ENCODE peak calls at places on chromosomes 7 and 10, in six cellular contexts. F, X, V, Q, E and Z are unnamed samples.

GRCh38 chr10:8183241-8183704 is 128.8 kb downstream of the GATA3 start:
- DNase-seq in E (no peak), X (no peak), Q (peak), F (peak), V (peak), Z (no peak)

GRCh38 chr10:103794996-103795395 is 60.4 kb downstream of the SH3PXD2A start:
- DNase-seq in V (no peak), X (no peak), F (no peak), Q (no peak), E (no peak), Z (no peak)

GRCh38 chr10:57822965-57823364 is 444.7 kb downstream of the IPMK start:
- DNase-seq in E (no peak), F (no peak), X (no peak), Q (no peak), V (no peak), Z (no peak)

GRCh38 chr7:93884541-93884940 is 6.0 kb downstream of the TFPI2 start:
- DNase-seq in X (no peak), F (no peak), V (no peak), Q (no peak), E (no peak), Z (no peak)

GRCh38 chr7:157569967-157570366 is 233.2 kb downstream of the DNAJB6 start:
- DNase-seq in V (no peak), Q (no peak), X (no peak), F (no peak), E (no peak), Z (no peak)

GRCh38 chr7:128947854-128948253 is 10.1 kb downstream of the IRF5 start:
- DNase-seq in V (no peak), X (no peak), E (no peak), Q (no peak), F (no peak), Z (no peak)

GRCh38 chr7:28180364-28181147 is at the start of gene JAZF1:
- DNase-seq in E (peak), V (peak), Q (peak), F (peak), X (peak), Z (peak)

GRCh38 chr7:130222-130572 is 62.2 kb upstream of the FAM20C start:
- DNase-seq in X (no peak), E (no peak), Q (no peak), F (no peak), V (no peak), Z (no peak)

GRCh38 chr7:155897758-155898386 is 85.6 kb upstream of the SHH start:
- DNase-seq in X (no peak), V (no peak), Q (no peak), E (no peak), F (no peak), Z (no peak)

GRCh38 chr7:95028683-95029082 is 121.3 kb downstream of the PPP1R9A start:
- DNase-seq in F (peak), E (no peak), X (no peak), Q (no peak), V (no peak), Z (no peak)

GRCh38 chr7:2193120-2193519 is 39.6 kb downstream of the MAD1L1 start:
- DNase-seq in F (no peak), Q (no peak), V (no peak), X (no peak), E (no peak), Z (no peak)

GRCh38 chr10:77857272-77857671 is 69.3 kb downstream of the DLG5 start:
- DNase-seq in X (no peak), V (no peak), E (no peak), Q (no peak), F (peak), Z (no peak)

GRCh38 chr7:18064242-18064838 is 36.7 kb upstream of the PRPS1L1 start:
- DNase-seq in E (no peak), V (no peak), X (peak), F (peak), Q (peak), Z (peak)

GRCh38 chr10:51773681-51774080 is 74.3 kb upstream of the CSTF2T start:
- DNase-seq in V (no peak), Q (no peak), E (no peak), X (no peak), F (no peak), Z (no peak)

GRCh38 chr10:61987951-61988379 is 86.5 kb downstream of the ARID5B start:
- DNase-seq in F (no peak), X (no peak), Q (no peak), E (no peak), V (no peak), Z (no peak)

GRCh38 chr7:152615052-152615741 is 60.7 kb downstream of the XRCC2 start:
- DNase-seq in X (peak), V (no peak), F (peak), Q (peak), E (no peak), Z (no peak)

GRCh38 chr7:113787106-113787505 is 131.7 kb downstream of the PPP1R3A start:
- DNase-seq in X (no peak), E (no peak), V (no peak), F (no peak), Q (no peak), Z (no peak)

GRCh38 chr10:101140950-101141621 is 10.0 kb downstream of the TLX1 start:
- DNase-seq in F (no peak), E (no peak), X (no peak), Q (no peak), V (no peak), Z (no peak)

GRCh38 chr10:101143354-101143648 is 12.2 kb downstream of the TLX1 start:
- DNase-seq in X (no peak), Q (no peak), V (no peak), E (no peak), F (no peak), Z (no peak)

GRCh38 chr10:101144053-101144452 is 13.0 kb downstream of the TLX1 start:
- DNase-seq in E (no peak), Q (no peak), X (no peak), V (no peak), F (no peak), Z (no peak)

GRCh38 chr10:101141622-101142532 is 10.8 kb downstream of the TLX1 start:
- DNase-seq in Q (peak), X (peak), F (peak), E (peak), V (peak), Z (peak)

DNA sequence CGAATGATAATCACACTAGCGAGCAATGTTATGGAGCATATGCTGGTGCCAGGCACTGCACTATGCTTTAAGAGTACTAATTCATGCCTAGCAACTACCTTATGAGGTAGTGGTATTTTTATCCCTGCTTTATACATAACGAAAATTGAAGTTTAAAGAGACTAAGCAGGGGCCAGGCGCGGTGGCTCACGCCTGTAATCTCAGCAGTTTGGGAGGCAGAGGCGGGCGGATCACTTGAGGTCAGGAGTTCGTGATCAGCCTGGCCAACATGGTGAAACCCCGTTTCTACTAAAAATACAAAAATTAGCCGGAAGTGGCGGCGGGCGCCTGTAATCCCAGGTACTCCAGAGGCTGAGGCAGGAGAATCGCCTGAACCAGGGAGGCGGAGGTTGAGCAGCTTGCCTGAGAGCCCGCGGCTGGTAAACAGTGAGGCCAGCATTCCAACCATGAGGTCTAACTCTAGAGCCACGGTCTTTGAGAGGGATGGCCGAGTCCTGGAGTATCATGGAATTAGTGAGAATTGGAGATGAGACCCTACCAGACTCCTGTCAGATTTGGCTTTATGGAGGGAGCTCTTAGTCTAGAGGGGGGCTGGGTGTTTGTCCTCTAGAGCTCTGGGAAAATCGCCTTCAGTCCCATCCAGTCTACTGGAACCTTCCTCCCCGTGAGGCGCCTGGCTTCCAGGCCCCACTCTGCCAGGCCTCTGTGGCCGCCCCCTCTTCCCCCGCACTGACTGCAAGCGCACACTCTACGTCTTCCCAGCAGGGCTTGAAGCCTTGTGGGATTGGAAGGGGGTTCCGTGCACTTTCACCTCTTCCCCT is 11.6 kb downstream of the TLX1 start:
- DNase-seq in Q (no peak), F (no peak), X (no peak), E (no peak), V (no peak), Z (no peak)
- TF ChIP-seq CTCF in Q (no peak), F (no peak), X (no peak), E (no peak), V (no peak), Z (peak)

GRCh38 chr10:43170491-43170890 is 32.2 kb downstream of the CSGALNACT2 start:
- DNase-seq in X (no peak), V (no peak), F (no peak), Q (no peak), E (no peak), Z (no peak)
- TF ChIP-seq CTCF in X (no peak), V (no peak), F (no peak), Q (no peak), E (no peak), Z (peak)

DNA sequence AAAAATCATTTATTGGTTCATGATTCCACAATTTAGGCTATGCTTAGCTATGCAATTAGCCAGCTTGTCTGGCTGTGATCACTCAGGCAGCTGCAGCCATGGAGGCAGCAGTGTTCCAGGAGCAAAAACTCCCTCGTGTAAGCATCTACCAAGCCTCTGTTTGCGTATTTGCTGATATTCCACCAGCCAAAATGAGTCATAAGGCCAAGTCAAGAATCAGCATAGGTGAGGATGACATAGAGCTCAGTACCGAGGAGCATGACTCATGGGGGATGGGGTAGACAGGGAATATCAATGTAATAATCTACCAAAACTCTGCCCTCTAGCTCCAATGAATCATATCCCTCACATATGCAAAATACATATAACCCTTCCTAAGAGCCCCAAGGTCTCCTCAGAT is 63.3 kb downstream of the IMMP2L start:
- DNase-seq in E (no peak), X (no peak), F (peak), Q (no peak), V (no peak), Z (no peak)
- TF ChIP-seq CTCF in E (no peak), X (no peak), F (no peak), Q (no peak), V (no peak), Z (no peak)

GRCh38 chr10:92689663-92690210 is at the start of gene HHEX:
- DNase-seq in Q (peak), F (peak), V (peak), X (peak), E (no peak), Z (no peak)
- TF ChIP-seq CTCF in Q (no peak), F (no peak), V (no peak), X (no peak), E (no peak), Z (no peak)

GRCh38 chr7:88357295-88357694 is 50.6 kb upstream of the STEAP4 start:
- DNase-seq in F (peak), E (no peak), V (no peak), Q (peak), X (no peak), Z (no peak)
- TF ChIP-seq CTCF in F (no peak), E (no peak), V (no peak), Q (no peak), X (peak), Z (no peak)

GRCh38 chr7:29311314-29311713 is 116.7 kb downstream of the CHN2 start:
- DNase-seq in Q (no peak), F (no peak), X (no peak), V (no peak), E (no peak), Z (no peak)

GRCh38 chr7:29306276-29307036 is 111.9 kb downstream of the CHN2 start:
- DNase-seq in Q (no peak), V (no peak), F (no peak), X (no peak), E (no peak), Z (no peak)

GRCh38 chr7:29310625-29311024 is 116.0 kb downstream of the CHN2 start:
- DNase-seq in Q (no peak), V (no peak), X (no peak), E (no peak), F (no peak), Z (no peak)

GRCh38 chr7:29308424-29308823 is 113.8 kb downstream of the CHN2 start:
- DNase-seq in Q (no peak), X (no peak), V (no peak), E (no peak), F (no peak), Z (no peak)

DNA sequence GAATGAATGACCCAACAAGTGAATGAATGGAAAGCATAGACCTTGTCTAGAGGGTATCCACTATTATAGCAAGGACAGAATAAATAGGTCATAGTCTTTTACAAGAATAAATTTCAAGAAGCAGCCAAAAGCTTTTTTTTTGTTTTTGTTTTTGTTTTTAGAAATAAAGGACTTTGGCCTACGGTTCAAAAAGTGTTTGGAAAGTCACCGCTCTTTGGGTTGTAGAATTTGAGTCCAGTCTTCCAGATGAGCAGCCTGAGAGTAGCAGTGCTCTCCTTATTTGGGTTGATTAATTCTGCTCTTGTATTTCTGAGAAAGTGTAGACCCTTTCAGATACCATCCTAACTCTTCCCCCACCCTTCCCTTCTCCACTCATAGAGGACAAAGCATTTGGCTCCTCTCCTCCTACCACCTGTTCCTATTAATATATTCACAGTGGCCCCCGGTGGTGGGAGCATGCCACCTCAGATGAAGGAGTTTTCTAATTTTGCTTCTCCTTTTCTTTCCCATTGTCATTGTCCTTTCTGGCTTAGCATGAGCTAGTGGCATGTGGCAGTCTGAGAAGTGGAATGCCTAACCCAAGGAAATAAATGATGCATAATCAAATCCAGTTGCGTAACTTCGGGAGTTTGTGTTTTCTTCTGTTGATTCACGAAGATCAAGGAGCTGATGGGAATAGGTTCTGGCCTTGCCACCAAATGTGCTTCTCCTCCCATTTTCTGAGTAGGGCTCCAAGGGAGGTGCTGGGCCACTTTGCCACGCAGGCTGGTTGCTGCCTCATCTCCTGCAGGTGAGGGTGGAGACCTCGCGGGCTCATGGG is 114.7 kb downstream of the CHN2 start:
- DNase-seq in F (peak), V (no peak), Q (no peak), X (peak), E (no peak), Z (no peak)
- TF ChIP-seq CTCF in F (peak), V (no peak), Q (no peak), X (peak), E (no peak), Z (no peak)

GRCh38 chr10:21141946-21142345 is 244.8 kb upstream of the NEBL start:
- DNase-seq in F (no peak), E (no peak), V (no peak), X (no peak), Q (no peak), Z (no peak)

GRCh38 chr10:21144047-21144446 is 246.9 kb upstream of the NEBL start:
- DNase-seq in F (no peak), Q (no peak), E (no peak), X (no peak), V (no peak), Z (no peak)

GRCh38 chr10:21134645-21135395 is 237.7 kb upstream of the NEBL start:
- DNase-seq in Q (no peak), X (no peak), E (no peak), F (peak), V (no peak), Z (no peak)

GRCh38 chr10:21135396-21135973 is 238.4 kb upstream of the NEBL start:
- DNase-seq in Q (no peak), V (no peak), X (no peak), E (no peak), F (no peak), Z (no peak)

GRCh38 chr10:21138769-21139324 is 241.7 kb upstream of the NEBL start:
- DNase-seq in E (no peak), V (no peak), F (no peak), Q (no peak), X (no peak), Z (no peak)
- TF ChIP-seq CTCF in E (no peak), V (no peak), F (no peak), Q (no peak), X (no peak), Z (no peak)

DNA sequence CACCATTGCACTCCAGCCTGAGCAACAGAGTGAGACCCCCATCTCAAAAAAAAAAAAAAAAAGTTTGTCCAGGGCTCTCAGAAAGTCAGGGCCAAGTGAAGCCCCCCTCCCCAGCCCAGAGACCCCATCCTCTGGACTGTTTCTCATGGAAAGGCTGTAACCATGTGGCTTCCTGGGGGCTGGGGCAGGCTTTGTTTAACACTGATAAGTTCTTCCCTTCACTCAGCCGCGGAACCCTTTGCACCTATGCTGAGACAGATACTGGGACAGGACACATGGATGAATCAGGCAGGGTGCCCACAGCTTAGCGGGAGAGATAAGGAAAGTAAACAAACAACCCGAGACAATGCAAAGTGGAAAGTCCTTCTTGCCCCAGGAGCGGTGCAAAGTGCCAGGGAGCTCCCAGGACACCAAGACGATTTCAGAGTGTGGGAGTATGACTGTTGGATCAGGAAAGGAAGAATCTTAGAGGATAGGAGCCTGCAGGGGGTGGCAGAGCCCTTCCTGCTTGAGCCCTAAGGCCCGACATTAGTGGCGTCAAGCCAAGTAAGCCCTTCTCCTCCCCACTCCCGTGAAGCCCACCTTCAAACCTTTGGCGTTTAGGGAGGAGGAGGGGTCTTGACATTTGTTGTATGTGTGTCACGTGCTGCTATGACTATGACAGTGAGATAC is 11.6 kb downstream of the MLXIPL start:
- DNase-seq in F (peak), V (no peak), X (no peak), Q (peak), E (no peak), Z (no peak)
- TF ChIP-seq CTCF in F (no peak), V (no peak), X (peak), Q (no peak), E (peak), Z (no peak)

DNA sequence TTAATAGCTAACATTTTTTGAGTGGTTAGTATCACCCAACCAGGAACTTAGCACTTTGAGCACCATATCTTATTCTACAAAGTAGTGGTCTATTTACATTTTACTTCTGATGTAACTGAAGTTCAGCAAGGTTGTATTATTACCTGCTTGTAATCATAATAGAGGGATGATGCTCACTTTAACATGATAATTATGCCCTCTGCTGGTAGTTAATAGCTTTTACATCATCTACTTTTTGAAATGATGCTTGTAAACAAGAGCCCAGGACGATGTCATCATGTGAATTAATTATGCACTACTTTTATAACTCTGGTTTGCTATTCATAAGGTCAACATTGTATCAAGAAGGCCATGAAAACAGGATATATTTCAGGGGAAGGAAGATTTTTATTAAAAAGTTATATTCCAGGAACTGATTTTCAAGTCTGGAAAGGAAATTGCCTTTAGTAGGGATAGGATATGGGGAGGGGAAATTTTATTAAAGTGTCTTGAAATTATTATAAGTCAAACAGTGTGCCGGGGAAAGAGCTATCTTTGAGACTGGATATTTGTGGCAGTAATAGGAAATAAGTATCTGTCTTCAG is 80.3 kb upstream of the SCIN start:
- DNase-seq in X (no peak), F (no peak), V (no peak), E (no peak), Q (no peak), Z (no peak)
- TF ChIP-seq CTCF in X (no peak), F (peak), V (peak), E (peak), Q (peak), Z (peak)

DNA sequence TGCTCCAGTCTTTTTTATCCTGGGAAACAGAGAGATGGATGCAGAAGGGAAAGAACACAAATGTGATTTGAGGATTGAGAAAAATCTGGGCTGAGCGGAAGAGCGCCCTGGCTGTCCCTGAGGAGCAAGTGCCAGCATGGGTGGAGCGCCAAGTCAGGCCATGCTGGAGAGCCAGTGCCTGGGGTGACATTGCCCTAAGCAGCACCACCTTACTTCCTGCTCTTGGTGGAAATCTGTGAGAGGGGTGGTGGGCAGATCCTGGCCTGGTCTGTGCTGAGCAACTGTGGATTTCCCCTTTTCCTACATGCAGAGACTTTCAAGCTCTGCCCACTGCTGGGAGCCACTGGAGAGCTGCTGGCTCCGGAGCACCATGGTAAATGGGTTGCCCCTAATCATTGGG is 36.9 kb downstream of the DDIT4 start:
- DNase-seq in F (no peak), E (no peak), Q (no peak), V (no peak), X (no peak), Z (no peak)
- TF ChIP-seq CTCF in F (no peak), E (no peak), Q (no peak), V (no peak), X (no peak), Z (no peak)